ENCODE peak calls at places on chromosomes 6 and 20, in six cellular contexts. D is cardiac fibroblast, J is colonic mucosa, C is body of pancreas, M is WERI-Rb-1, H is SK-N-SH. F is an unnamed sample.
A peak's percentile ranks its signal among the peaks of the same experiment; 100 is the strongest.

GRCh38 chr6:139373154-139373927 is 1.1 kb downstream of the CITED2 start:
- DNase-seq in D (peak; percentile 75), J (peak; percentile 68), C (peak; percentile 70), M (peak; percentile 67), H (peak; percentile 61), F (peak; percentile 64)

GRCh38 chr6:79240509-79240908 is 6.0 kb upstream of the HMGN3 start:
- DNase-seq in D (peak; percentile 64), J (no peak), C (peak; percentile 8), M (no peak), H (no peak), F (no peak)

GRCh38 chr20:39911497-39911896 is 777.5 kb downstream of the MAFB start:
- DNase-seq in D (no peak), J (no peak), C (no peak), M (no peak), H (no peak), F (no peak)

GRCh38 chr6:6319947-6320811 is at the start of gene F13A1:
- DNase-seq in D (no peak), J (no peak), C (peak; percentile 11), M (no peak), H (no peak), F (no peak)

GRCh38 chr20:9710685-9711084 is 128.2 kb downstream of the PAK5 start:
- DNase-seq in D (no peak), J (no peak), C (no peak), M (no peak), H (no peak), F (no peak)

GRCh38 chr6:165814669-165815068 is 151.6 kb upstream of the PDE10A start:
- DNase-seq in D (no peak), J (no peak), C (no peak), M (no peak), H (no peak), F (no peak)

GRCh38 chr6:121520337-121521163 is 85.1 kb downstream of the GJA1 start:
- DNase-seq in D (peak; percentile 66), J (no peak), C (no peak), M (no peak), H (no peak), F (peak; percentile 84)

GRCh38 chr20:58713801-58714339 is 21.3 kb downstream of the NPEPL1 start:
- DNase-seq in D (no peak), J (peak; percentile 12), C (no peak), M (no peak), H (peak; percentile 23), F (no peak)

GRCh38 chr6:24935753-24936152 is at the start of gene RIPOR2:
- DNase-seq in D (peak; percentile 23), J (no peak), C (peak; percentile 28), M (no peak), H (no peak), F (no peak)

GRCh38 chr6:90472716-90473115 is 114.2 kb downstream of the MAP3K7 start:
- DNase-seq in D (no peak), J (no peak), C (no peak), M (no peak), H (no peak), F (no peak)

GRCh38 chr6:48889429-48889828 is 573.6 kb downstream of the MMUT start:
- DNase-seq in D (no peak), J (no peak), C (no peak), M (no peak), H (no peak), F (no peak)

GRCh38 chr6:36249010-36249409 is 20.9 kb upstream of the PNPLA1 start:
- DNase-seq in D (peak; percentile 91), J (no peak), C (no peak), M (no peak), H (no peak), F (peak; percentile 86)

GRCh38 chr20:36303831-36304230 is 2.3 kb upstream of the DLGAP4 start:
- DNase-seq in D (no peak), J (no peak), C (no peak), M (no peak), H (no peak), F (no peak)

GRCh38 chr6:43758617-43759050 is 11.4 kb upstream of the VEGFA start:
- DNase-seq in D (no peak), J (no peak), C (no peak), M (peak; percentile 92), H (peak; percentile 67), F (no peak)
- H3K4me3 ChIP-seq in D (no peak overlapping the region), J (no peak overlapping the region), C (no peak overlapping the region), M (no peak overlapping the region), H (no peak overlapping the region), F (no peak overlapping the region)

GRCh38 chr20:57570898-57571297 is 10.0 kb downstream of the PCK1 start:
- DNase-seq in D (no peak), J (no peak), C (no peak), M (no peak), H (no peak), F (no peak)

GRCh38 chr20:57576002-57576401 is 15.1 kb downstream of the PCK1 start:
- DNase-seq in D (no peak), J (no peak), C (no peak), M (no peak), H (no peak), F (no peak)

GRCh38 chr20:57574954-57575353 is 14.0 kb downstream of the PCK1 start:
- DNase-seq in D (no peak), J (no peak), C (no peak), M (no peak), H (no peak), F (no peak)

GRCh38 chr20:57573176-57573575 is 12.3 kb downstream of the PCK1 start:
- DNase-seq in D (no peak), J (no peak), C (peak; percentile 22), M (no peak), H (no peak), F (no peak)

DNA sequence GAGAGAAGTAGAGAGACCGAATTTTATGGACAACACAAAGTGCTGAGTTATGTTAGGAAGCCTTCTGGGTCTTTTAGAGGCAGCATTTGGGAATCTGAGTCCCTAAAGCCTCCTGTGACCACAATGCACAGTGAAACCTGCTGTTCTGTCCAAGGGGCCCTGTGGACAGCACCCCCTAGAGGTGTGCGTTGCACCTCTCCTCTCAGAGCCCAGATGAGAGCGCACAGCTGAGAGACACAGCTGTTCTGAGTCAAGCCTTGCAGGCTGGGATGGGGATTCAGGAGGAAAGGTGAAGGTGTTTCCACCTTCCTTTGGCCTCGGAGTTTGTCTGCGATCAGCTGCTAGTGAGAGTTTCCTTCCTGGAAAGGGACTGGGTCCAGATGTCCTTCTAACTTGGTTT is 13.0 kb downstream of the PCK1 start:
- DNase-seq in D (no peak), J (no peak), C (no peak), M (no peak), H (no peak), F (no peak)
- TF ChIP-seq CTCF in D (no peak), J (no peak), C (no peak), M (peak; percentile 54), H (peak; percentile 24), F (peak; percentile 3)

DNA sequence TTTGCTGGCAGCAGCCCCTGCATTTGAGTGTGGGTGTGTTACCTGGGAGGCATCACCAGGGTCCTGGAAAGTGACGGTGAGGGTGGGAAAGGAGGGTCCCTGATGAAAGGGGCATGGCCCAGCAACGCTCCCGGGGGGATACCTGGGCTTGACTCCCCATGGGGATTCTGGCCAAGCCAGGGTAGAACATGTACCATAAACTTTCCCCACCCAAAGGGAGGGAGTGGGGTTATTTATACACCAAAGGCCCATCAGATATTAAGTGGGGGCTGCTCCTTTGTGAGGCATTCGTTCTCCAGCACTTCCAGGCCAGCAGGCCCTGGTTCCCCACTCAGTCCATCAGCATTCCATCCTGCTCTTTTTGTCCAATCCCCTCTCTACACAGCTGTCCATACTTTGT is 20.6 kb upstream of the CCR6 start:
- DNase-seq in D (no peak), J (no peak), C (no peak), M (no peak), H (no peak), F (no peak)
- H3K4me3 ChIP-seq in D (no peak overlapping the region), J (no peak overlapping the region), C (no peak overlapping the region), M (no peak overlapping the region), H (no peak overlapping the region), F (no peak overlapping the region)

GRCh38 chr6:74347161-74347560 is 651.2 kb downstream of the CD109 start:
- DNase-seq in D (no peak), J (no peak), C (no peak), M (no peak), H (no peak), F (no peak)

GRCh38 chr6:74343804-74344203 is 647.8 kb downstream of the CD109 start:
- DNase-seq in D (peak; percentile 27), J (no peak), C (no peak), M (no peak), H (peak; percentile 1), F (no peak)
- TF ChIP-seq CTCF in D (peak; percentile 37), J (no peak), C (no peak), M (no peak), H (peak; percentile 50), F (peak; percentile 30)

GRCh38 chr20:62359491-62360121 is 7.5 kb downstream of the LAMA5 start:
- DNase-seq in D (peak; percentile 90), J (no peak), C (peak; percentile 2), M (no peak), H (no peak), F (no peak)
- H3K4me3 ChIP-seq in D (no peak overlapping the region), J (no peak overlapping the region), C (no peak overlapping the region), M (no peak overlapping the region), H (no peak overlapping the region), F (no peak overlapping the region)

DNA sequence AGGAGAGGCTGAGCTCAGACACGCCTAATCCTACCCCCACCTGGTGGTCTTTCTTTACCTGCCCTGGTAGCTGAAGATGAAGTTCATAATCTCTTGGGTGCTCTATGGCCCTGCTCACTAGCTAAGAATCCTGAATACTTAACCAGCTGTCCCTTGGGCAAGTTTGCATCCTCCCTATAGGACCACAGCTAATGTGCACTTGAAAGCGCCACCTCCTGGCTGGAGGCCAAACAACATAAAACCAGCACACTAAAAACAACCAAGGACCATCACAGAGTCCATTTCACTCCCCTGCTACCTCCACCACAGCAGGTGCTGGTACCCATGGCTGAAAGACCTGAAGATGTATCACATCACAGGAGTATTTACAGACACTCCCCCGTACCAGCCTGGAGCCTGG is 155.5 kb upstream of the SLC24A3 start:
- DNase-seq in D (no peak), J (no peak), C (no peak), M (peak; percentile 26), H (no peak), F (no peak)
- TF ChIP-seq CTCF in D (no peak), J (no peak), C (no peak), M (peak; percentile 34), H (peak; percentile 43), F (no peak)

GRCh38 chr20:4972506-4973251 is 28.6 kb downstream of the SLC23A2 start:
- DNase-seq in D (no peak), J (no peak), C (no peak), M (no peak), H (no peak), F (no peak)
- H3K4me3 ChIP-seq in D (no peak overlapping the region), J (no peak overlapping the region), C (no peak overlapping the region), M (no peak overlapping the region), H (no peak overlapping the region), F (peak overlapping the region; percentile 48)

F was measured in foreskin fibroblast.